ENCODE peak calls at places on chromosomes 12 and 14, in five cellular contexts. Z is right lobe of liver, J is endothelial cell of umbilical vein, T is transverse colon, M is HCT116. Q is an unnamed sample. For H3K36me3, the result is how much of the 10 kb centered on the place peaks cover.

GRCh38 chr14:83173687-83174086 is 1640.0 kb upstream of the SEL1L start:
- DNase-seq in Z (no peak), M (no peak), T (no peak), J (no peak), Q (no peak)

GRCh38 chr14:26719514-26719913 is 121.7 kb upstream of the NOVA1 start:
- DNase-seq in M (no peak), J (no peak), Z (no peak), T (no peak), Q (no peak)

GRCh38 chr14:52021971-52022600 is 32.7 kb downstream of the RTRAF start:
- DNase-seq in M (no peak), J (peak), Z (no peak), T (no peak), Q (no peak)

GRCh38 chr14:21136024-21136423 is 19.8 kb downstream of the OR5AU1 start:
- DNase-seq in Z (no peak), J (peak), T (no peak), M (peak), Q (no peak)

GRCh38 chr12:83320350-83320749 is 633.6 kb downstream of the TMTC2 start:
- DNase-seq in J (no peak), Z (no peak), M (no peak), T (no peak), Q (no peak)

GRCh38 chr12:130102266-130102665 is 60.0 kb upstream of the FZD10 start:
- DNase-seq in J (no peak), Z (no peak), T (no peak), M (no peak), Q (no peak)

GRCh38 chr14:41604793-41605534 is 1.7 kb upstream of the LRFN5 start:
- DNase-seq in Z (no peak), M (no peak), J (no peak), T (no peak), Q (peak)

GRCh38 chr14:63952933-63953437 is 100.2 kb downstream of the SYNE2 start:
- DNase-seq in M (no peak), T (no peak), Z (no peak), J (peak), Q (no peak)

GRCh38 chr14:40436551-40436950 is 1004.3 kb upstream of the FBXO33 start:
- DNase-seq in T (no peak), J (no peak), M (no peak), Z (no peak), Q (no peak)

GRCh38 chr12:106248177-106248848 is 493 bp upstream of the CKAP4 start:
- DNase-seq in J (peak), M (no peak), Z (peak), T (peak), Q (peak)

GRCh38 chr12:22879203-22879602 is 254.2 kb downstream of the ETNK1 start:
- DNase-seq in M (no peak), J (no peak), Z (no peak), T (no peak), Q (no peak)

GRCh38 chr12:72288911-72289310 is 16.7 kb downstream of the TRHDE start:
- DNase-seq in Z (no peak), T (no peak), M (no peak), J (no peak), Q (no peak)

GRCh38 chr12:50197297-50197727 is 30.1 kb upstream of the CERS5 start:
- DNase-seq in T (no peak), Z (no peak), J (peak), M (no peak), Q (no peak)

GRCh38 chr14:102905116-102906108 is 17.1 kb upstream of the AMN start:
- DNase-seq in J (no peak), M (no peak), T (no peak), Z (no peak), Q (no peak)

DNA sequence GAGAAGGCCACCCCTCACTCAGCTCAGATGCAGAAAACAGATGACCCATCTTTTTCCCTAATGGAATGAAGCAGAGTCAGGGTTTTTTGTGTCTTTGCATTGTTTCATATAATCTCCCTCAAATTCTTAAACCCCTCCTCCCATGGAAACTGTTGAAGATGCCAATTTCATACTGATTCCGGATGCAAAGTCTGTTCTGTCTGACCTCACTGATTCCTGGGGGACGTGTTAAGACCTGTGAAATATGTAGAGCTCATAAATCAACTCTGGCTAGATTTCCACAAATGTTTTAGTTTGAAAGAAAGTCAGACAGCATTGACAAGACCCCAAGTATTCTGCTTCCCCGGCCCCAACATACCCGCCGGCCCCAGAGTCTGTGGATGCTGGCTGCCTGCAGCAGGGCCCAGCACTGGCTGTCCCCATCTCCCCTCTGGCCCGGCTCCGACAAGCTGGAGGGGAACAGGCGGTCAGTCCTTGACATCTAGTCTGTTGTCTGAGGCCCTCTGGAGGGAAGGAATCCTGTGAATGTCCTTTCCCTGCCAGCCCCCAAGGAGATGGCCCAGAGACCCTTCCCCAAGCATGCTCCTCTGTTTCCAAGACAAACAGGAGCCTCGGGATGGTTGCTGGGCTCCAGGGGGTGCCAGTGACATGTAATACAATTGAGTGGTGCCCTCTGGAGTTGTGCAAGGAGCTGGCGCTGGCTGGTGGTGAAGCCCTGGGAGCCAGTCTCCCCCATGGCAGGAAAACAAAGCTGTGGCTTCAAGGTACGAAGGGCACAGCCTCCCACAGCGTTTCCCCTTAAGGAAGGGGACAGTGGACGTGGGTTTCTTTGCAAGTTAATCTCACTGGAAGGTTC is 22.4 kb downstream of the FBLN5 start:
- DNase-seq in J (no peak), T (no peak), M (no peak), Z (no peak), Q (peak)
- H3K27ac ChIP-seq in J (no peak), T (no peak), M (no peak), Z (no peak), Q (peak)

GRCh38 chr12:113268136-113268535 is 46.9 kb downstream of the TPCN1 start:
- DNase-seq in J (no peak), Z (no peak), M (no peak), T (no peak), Q (no peak)
- H3K36me3 ChIP-seq in J (under half), Z (under half), M (under half), T (under half), Q (under half)

DNA sequence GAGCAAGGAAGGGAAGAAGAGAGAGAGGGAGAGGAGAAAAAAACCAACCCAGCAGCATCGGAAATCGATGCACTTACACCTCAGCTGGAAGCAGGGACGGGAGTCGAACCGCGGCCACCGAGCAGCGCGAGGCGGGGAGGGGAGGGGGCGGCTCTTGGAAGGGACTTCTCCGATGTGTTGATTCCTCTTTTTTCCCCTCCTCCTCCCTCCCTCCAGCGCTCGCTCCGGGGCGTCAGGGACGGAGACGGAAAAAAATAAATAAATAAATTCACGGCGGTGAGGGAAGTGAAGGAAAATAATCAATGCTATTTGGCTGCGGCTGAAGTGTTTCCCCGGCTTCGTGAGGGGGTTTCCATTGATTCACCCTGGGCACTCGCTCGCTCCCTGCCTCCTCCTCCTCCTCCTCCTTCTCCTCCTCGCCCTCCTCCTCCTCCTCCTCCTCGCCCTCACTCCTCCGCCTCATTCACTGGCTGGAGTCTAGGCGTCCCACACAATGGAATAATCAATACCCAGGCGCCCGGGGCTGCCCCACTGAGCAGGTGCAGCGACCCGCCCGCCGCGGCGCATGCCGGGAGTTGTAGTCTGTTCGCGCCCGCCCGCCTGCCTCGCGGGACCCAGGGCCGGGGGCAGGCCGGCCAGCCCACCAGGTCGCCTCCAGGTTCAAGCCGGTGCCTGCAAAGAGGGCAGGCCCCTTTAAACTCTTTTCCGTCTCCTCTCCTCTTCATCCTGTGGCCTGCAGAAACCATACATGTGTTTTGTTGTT is at the start of gene ZFHX2:
- DNase-seq in T (peak), Z (peak), J (peak), M (peak), Q (peak)
- TF ChIP-seq POLR2A in T (no peak), Z (peak), J (no peak), M (no peak), Q (no peak)

DNA sequence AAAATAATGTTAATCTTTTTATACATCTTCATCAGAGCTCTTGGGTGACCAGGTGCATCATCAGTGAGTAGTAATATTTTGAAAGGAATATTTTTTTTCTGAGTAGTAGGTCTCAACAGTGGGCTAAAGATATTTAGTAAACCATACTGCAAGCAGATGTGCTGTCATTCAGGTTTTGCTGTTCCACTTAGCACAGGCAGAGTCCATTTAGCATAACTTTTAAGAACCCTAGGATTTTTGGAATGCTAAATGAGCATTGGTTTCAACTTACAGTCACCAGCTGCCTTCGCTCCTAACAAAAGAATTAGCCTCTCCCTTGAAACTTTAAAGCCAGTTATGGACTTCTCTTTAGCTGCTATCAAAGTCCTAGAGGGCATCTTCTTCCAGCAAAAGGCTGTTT is 24.5 kb downstream of the RIMKLB start:
- DNase-seq in Z (no peak), M (no peak), T (no peak), J (no peak), Q (no peak)
- H3K27ac ChIP-seq in Z (no peak), M (no peak), T (no peak), J (no peak), Q (no peak)

DNA sequence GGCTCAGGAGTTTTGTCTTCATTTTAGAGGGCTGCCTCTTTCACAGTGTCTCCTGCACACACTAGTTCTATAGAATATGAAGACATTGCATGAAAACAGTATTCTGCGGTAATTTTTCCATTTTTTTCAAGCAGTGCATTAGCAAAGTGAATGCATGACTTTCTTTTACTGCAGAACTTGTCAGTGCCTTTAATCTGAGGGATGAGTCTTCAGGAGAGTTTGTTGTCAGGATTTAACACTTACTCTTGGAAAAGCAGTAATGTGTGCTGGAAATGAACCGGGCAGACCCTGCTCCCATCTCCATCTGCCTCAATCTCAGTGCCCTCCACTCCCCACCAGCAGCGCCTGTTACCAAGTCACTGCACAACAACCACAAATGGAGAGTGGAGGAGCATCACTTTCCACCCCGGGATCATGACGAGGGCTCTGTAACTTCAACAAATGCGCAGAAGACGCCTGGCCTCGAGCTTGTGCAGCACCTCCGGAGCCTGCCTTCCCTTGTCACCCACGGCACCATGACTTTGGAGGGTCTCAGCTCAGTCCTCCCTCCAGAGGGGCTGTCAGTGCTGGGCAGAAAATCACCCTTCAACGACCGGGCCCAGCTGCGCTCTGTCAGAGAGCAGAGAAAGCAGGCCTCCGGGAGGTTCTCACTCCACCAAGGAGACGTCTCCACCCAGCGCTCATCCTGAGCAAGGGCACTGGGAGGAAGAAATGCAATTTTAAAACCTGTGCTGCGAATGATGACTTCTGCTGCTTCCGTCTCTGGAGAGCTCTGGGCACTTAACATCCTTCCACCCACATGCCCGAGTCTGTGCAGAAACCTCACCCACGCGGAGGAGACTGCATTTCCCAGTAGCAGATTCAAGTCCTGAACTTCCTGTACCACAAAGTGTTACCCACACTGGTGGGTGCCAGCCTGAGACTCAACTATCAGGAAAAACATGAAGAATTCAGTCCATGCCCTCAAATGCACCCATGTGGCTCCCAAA is 255.7 kb downstream of the ADGRD1 start:
- DNase-seq in T (no peak), Z (no peak), M (no peak), J (no peak), Q (no peak)
- H3K36me3 ChIP-seq in T (under half), Z (under half), M (under half), J (under half), Q (under half)

GRCh38 chr14:60753264-60754126 is 18.9 kb downstream of the MNAT1 start:
- DNase-seq in J (no peak), Z (no peak), T (peak), M (no peak), Q (no peak)
- TF ChIP-seq POLR2A in J (no peak), Z (no peak), T (no peak), M (no peak), Q (no peak)

GRCh38 chr12:17266856-17267255 is 660.9 kb upstream of the LMO3 start:
- DNase-seq in T (no peak), J (no peak), M (no peak), Z (no peak), Q (no peak)

GRCh38 chr12:17264603-17265002 is 658.6 kb upstream of the LMO3 start:
- DNase-seq in J (no peak), M (no peak), T (no peak), Z (no peak), Q (no peak)
- H3K27ac ChIP-seq in J (no peak), M (no peak), T (no peak), Z (no peak), Q (no peak)

Q was measured in ovary.